ENCODE peak calls at places on chromosome 11, in ten cellular contexts. S is gastrocnemius medialis, I is ovary, G is tibial nerve, Q is stomach, F is transverse colon, A is IMR-90, Z is prostate gland, D is right lobe of liver, E is NB4. T is an unnamed sample.

GRCh38 chr11:17498058-17498457 is 21.4 kb upstream of the ABCC8 start:
- DNase-seq in S (peak), Q (no peak), A (no peak), E (peak), D (no peak), Z (no peak), G (no peak), I (no peak), F (peak), T (no peak)

GRCh38 chr11:85627998-85628770 is at the start of gene TMEM126B:
- DNase-seq in E (peak), G (peak), D (peak), A (peak), Z (peak), F (peak), S (peak), I (peak), Q (peak), T (peak)

GRCh38 chr11:3222941-3223905 is 4.6 kb upstream of the MRGPRG start:
- DNase-seq in G (no peak), Z (no peak), I (no peak), S (no peak), E (peak), A (no peak), D (peak), Q (peak), F (peak), T (no peak)

GRCh38 chr11:109911488-109911887 is 181.7 kb upstream of the ZC3H12C start:
- DNase-seq in I (no peak), F (no peak), S (no peak), D (no peak), Z (no peak), Q (no peak), E (no peak), A (no peak), G (no peak), T (no peak)

GRCh38 chr11:68387840-68388239 is 72.7 kb upstream of the PPP6R3 start:
- DNase-seq in S (no peak), A (no peak), D (no peak), Q (no peak), I (no peak), Z (no peak), E (no peak), F (no peak), G (no peak), T (no peak)

GRCh38 chr11:121055076-121055475 is 31.2 kb downstream of the TBCEL start:
- DNase-seq in I (no peak), E (no peak), S (no peak), F (no peak), Q (no peak), Z (no peak), G (no peak), D (no peak), A (no peak), T (no peak)

GRCh38 chr11:96235725-96236124 is 107.3 kb downstream of the MAML2 start:
- DNase-seq in A (peak), Q (no peak), F (no peak), G (no peak), D (no peak), S (no peak), I (no peak), E (no peak), Z (no peak), T (no peak)

GRCh38 chr11:112357488-112357887 is 96.8 kb upstream of the PLET1 start:
- DNase-seq in E (no peak), I (no peak), G (no peak), S (no peak), F (no peak), A (no peak), D (no peak), Q (no peak), Z (no peak), T (no peak)

GRCh38 chr11:35491231-35491871 is 34.1 kb downstream of the PAMR1 start:
- DNase-seq in D (no peak), Q (no peak), E (no peak), S (no peak), Z (no peak), A (peak), I (no peak), G (no peak), F (no peak), T (no peak)

GRCh38 chr11:106421673-106422292 is 344.3 kb downstream of the AASDHPPT start:
- DNase-seq in Z (no peak), F (no peak), S (no peak), G (no peak), A (no peak), D (no peak), E (no peak), Q (no peak), I (no peak), T (no peak)

GRCh38 chr11:118605116-118605867 is 2.1 kb upstream of the PHLDB1 start:
- DNase-seq in A (peak), Q (peak), D (no peak), E (peak), G (peak), F (peak), S (peak), Z (no peak), I (peak), T (peak)

GRCh38 chr11:45204761-45205160 is 58.3 kb downstream of the PRDM11 start:
- DNase-seq in S (no peak), I (no peak), D (no peak), Z (no peak), E (no peak), A (no peak), G (no peak), F (no peak), Q (no peak), T (no peak)

GRCh38 chr11:28525636-28526405 is 417.6 kb downstream of the METTL15 start:
- DNase-seq in Q (no peak), E (no peak), G (no peak), F (no peak), I (no peak), S (no peak), Z (no peak), A (no peak), D (no peak), T (no peak)

GRCh38 chr11:134385774-134386565 is 26.1 kb downstream of the B3GAT1 start:
- DNase-seq in E (no peak), S (no peak), Z (peak), A (no peak), Q (peak), F (no peak), I (no peak), G (no peak), D (no peak), T (no peak)

GRCh38 chr11:13249992-13250391 is 27.6 kb upstream of the BMAL1 start:
- DNase-seq in Z (no peak), S (no peak), A (no peak), G (no peak), F (no peak), E (no peak), I (no peak), D (no peak), Q (no peak), T (no peak)

GRCh38 chr11:134577801-134578200 is 165.8 kb upstream of the B3GAT1 start:
- DNase-seq in F (no peak), G (no peak), Z (no peak), I (no peak), S (no peak), E (no peak), A (no peak), D (no peak), Q (no peak), T (no peak)

GRCh38 chr11:66721939-66722338 is 7.1 kb downstream of the SPTBN2 start:
- DNase-seq in A (no peak), Q (no peak), E (no peak), Z (no peak), D (no peak), I (no peak), S (no peak), F (no peak), G (no peak), T (no peak)

GRCh38 chr11:87351671-87352070 is 313.9 kb downstream of the TMEM135 start:
- DNase-seq in D (no peak), F (no peak), S (no peak), G (no peak), E (peak), Z (no peak), I (no peak), Q (no peak), A (no peak), T (no peak)

GRCh38 chr11:74696932-74697687 is 34.1 kb downstream of the CHRDL2 start:
- DNase-seq in D (peak), Q (peak), Z (peak), E (no peak), A (peak), F (peak), G (peak), I (peak), S (peak), T (peak)
- TF ChIP-seq POLR2A in D (peak), Q (peak), Z (no peak), E (no peak), A (peak), F (peak), G (no peak), I (peak), S (no peak), T (peak)

GRCh38 chr11:1515082-1516060 is 28.8 kb upstream of the MOB2 start:
- DNase-seq in Q (peak), F (peak), E (peak), G (peak), D (peak), A (peak), Z (peak), I (peak), S (peak), T (peak)
- H3K4me3 ChIP-seq in Q (no peak), F (no peak), E (no peak), G (no peak), D (no peak), A (no peak), Z (no peak), I (no peak), S (peak), T (no peak)

GRCh38 chr11:74170694-74171629 is at the start of the genes C2CD3 and PPME1:
- DNase-seq in F (peak), I (peak), E (peak), D (peak), Z (peak), A (peak), G (peak), S (peak), Q (peak), T (peak)
- TF ChIP-seq POLR2A in F (peak), I (peak), E (peak), D (peak), Z (peak), A (peak), G (peak), S (peak), Q (no peak), T (peak)

GRCh38 chr11:1548221-1549070 is 23.6 kb downstream of the DUSP8 start:
- DNase-seq in F (peak), A (peak), D (peak), Z (peak), I (peak), E (peak), Q (peak), G (no peak), S (peak), T (peak)
- H3K4me3 ChIP-seq in F (no peak), A (no peak), D (no peak), Z (peak), I (peak), E (no peak), Q (peak), G (no peak), S (peak), T (no peak)

DNA sequence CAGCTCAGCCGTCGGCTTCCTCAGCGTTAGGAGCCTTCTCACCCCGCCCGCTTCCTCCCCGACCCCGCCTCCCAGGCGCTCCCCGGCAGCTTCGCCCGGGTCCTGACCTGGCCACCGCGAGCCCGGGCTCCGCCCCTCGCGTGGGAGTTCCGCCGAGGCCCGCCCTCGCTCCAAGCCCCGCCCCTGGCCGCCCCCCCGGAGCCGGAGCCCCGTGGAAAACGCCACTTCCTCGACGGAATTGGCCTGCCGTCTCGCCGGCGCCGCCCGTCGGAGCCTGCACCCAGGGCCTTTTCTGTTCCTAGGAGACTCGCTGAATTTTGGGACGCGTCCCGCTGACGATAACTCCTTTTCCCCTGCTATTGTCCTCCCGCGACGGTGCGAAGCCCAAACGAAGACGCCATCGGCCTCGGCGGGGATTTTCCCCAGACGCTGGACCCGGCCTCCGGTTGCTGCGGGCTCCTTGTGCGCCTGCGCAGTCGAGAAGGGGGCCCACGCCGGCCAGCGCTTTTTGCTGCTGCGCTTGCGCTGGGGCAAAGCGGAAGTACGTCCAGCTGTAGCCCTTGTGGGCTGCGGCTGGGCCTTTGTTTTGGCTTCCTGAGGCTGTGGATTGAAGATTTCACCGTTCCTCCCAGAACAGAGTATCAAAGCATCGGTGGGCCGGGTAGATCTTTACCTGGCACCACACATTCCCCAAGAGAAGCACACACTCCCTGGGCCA is 10.0 kb downstream of the RELA start:
- DNase-seq in I (peak), Q (peak), A (peak), D (peak), E (peak), F (peak), G (peak), Z (peak), S (peak), T (peak)
- TF ChIP-seq POLR2A in I (peak), Q (no peak), A (peak), D (peak), E (peak), F (peak), G (peak), Z (peak), S (peak), T (peak)

GRCh38 chr11:9003573-9004309 is at the start of gene NRIP3:
- DNase-seq in G (peak), D (peak), F (peak), I (peak), Z (peak), Q (peak), E (peak), S (peak), A (peak), T (peak)
- H3K4me3 ChIP-seq in G (peak), D (peak), F (peak), I (peak), Z (peak), Q (peak), E (peak), S (peak), A (peak), T (no peak)

T was measured in body of pancreas.